ENCODE peak calls at places on chromosomes 12 and 14, in four cellular contexts. One of them, this sample, is unnamed.

GRCh38 chr12:78584695-78585094 is 279.9 kb upstream of the SYT1 start:
- DNase-seq in activated CD8-positive, alpha-beta T cell treated with anti-CD3 and anti-CD28 coated beads, Interleukin-2, amount 10 ng/mL, durations not matched to agents 7 days and 5 days: no peak
- DNase-seq in fibroblast of mammary gland: peak; percentile 45
- DNase-seq in AG09309: no peak
- DNase-seq in this sample: no peak

GRCh38 chr14:59464651-59465569 is at the start of gene GPR135:
- DNase-seq in activated CD8-positive, alpha-beta T cell treated with anti-CD3 and anti-CD28 coated beads, Interleukin-2, amount 10 ng/mL, durations not matched to agents 7 days and 5 days: peak; percentile 65
- DNase-seq in fibroblast of mammary gland: peak; percentile 32
- DNase-seq in AG09309: no peak
- DNase-seq in this sample: peak; percentile 31

GRCh38 chr14:100692859-100693558 is 33.7 kb upstream of the DLK1 start:
- DNase-seq in activated CD8-positive, alpha-beta T cell treated with anti-CD3 and anti-CD28 coated beads, Interleukin-2, amount 10 ng/mL, durations not matched to agents 7 days and 5 days: no peak
- DNase-seq in fibroblast of mammary gland: peak; percentile 92
- DNase-seq in AG09309: peak; percentile 61
- DNase-seq in this sample: peak; percentile 94

GRCh38 chr12:101051901-101052550 is 158.0 kb downstream of the SLC5A8 start:
- DNase-seq in activated CD8-positive, alpha-beta T cell treated with anti-CD3 and anti-CD28 coated beads, Interleukin-2, amount 10 ng/mL, durations not matched to agents 7 days and 5 days: no peak
- DNase-seq in fibroblast of mammary gland: peak; percentile 95
- DNase-seq in AG09309: peak; percentile 90
- DNase-seq in this sample: peak; percentile 79

GRCh38 chr12:16606201-16606849 is 363 bp upstream of the LMO3 start:
- DNase-seq in activated CD8-positive, alpha-beta T cell treated with anti-CD3 and anti-CD28 coated beads, Interleukin-2, amount 10 ng/mL, durations not matched to agents 7 days and 5 days: no peak
- DNase-seq in fibroblast of mammary gland: peak; percentile 29
- DNase-seq in AG09309: no peak
- DNase-seq in this sample: peak; percentile 18

GRCh38 chr12:104557488-104558195 is 100.9 kb downstream of the CHST11 start:
- DNase-seq in activated CD8-positive, alpha-beta T cell treated with anti-CD3 and anti-CD28 coated beads, Interleukin-2, amount 10 ng/mL, durations not matched to agents 7 days and 5 days: no peak
- DNase-seq in fibroblast of mammary gland: no peak
- DNase-seq in AG09309: no peak
- DNase-seq in this sample: no peak

GRCh38 chr14:67815573-67816235 is 686 bp downstream of the ZFYVE26 start:
- DNase-seq in activated CD8-positive, alpha-beta T cell treated with anti-CD3 and anti-CD28 coated beads, Interleukin-2, amount 10 ng/mL, durations not matched to agents 7 days and 5 days: no peak
- DNase-seq in fibroblast of mammary gland: peak; percentile 46
- DNase-seq in AG09309: no peak
- DNase-seq in this sample: peak; percentile 55

GRCh38 chr14:64709126-64709525 is 4.9 kb downstream of the PLEKHG3 start:
- DNase-seq in activated CD8-positive, alpha-beta T cell treated with anti-CD3 and anti-CD28 coated beads, Interleukin-2, amount 10 ng/mL, durations not matched to agents 7 days and 5 days: no peak
- DNase-seq in fibroblast of mammary gland: no peak
- DNase-seq in AG09309: no peak
- DNase-seq in this sample: no peak

GRCh38 chr14:75896341-75896740 is 85.5 kb downstream of the TGFB3 start:
- DNase-seq in activated CD8-positive, alpha-beta T cell treated with anti-CD3 and anti-CD28 coated beads, Interleukin-2, amount 10 ng/mL, durations not matched to agents 7 days and 5 days: no peak
- DNase-seq in fibroblast of mammary gland: no peak
- DNase-seq in AG09309: no peak
- DNase-seq in this sample: no peak

GRCh38 chr14:54312166-54312801 is 84.5 kb upstream of the CDKN3 start:
- DNase-seq in activated CD8-positive, alpha-beta T cell treated with anti-CD3 and anti-CD28 coated beads, Interleukin-2, amount 10 ng/mL, durations not matched to agents 7 days and 5 days: no peak
- DNase-seq in fibroblast of mammary gland: peak; percentile 83
- DNase-seq in AG09309: peak; percentile 91
- DNase-seq in this sample: peak; percentile 95

GRCh38 chr14:100825691-100826331 is at the start of gene MEG3:
- DNase-seq in activated CD8-positive, alpha-beta T cell treated with anti-CD3 and anti-CD28 coated beads, Interleukin-2, amount 10 ng/mL, durations not matched to agents 7 days and 5 days: no peak
- DNase-seq in fibroblast of mammary gland: peak; percentile 80
- DNase-seq in AG09309: peak; percentile 52
- DNase-seq in this sample: peak; percentile 6

GRCh38 chr12:57031228-57031670 is 14.9 kb upstream of the TAC3 start:
- DNase-seq in activated CD8-positive, alpha-beta T cell treated with anti-CD3 and anti-CD28 coated beads, Interleukin-2, amount 10 ng/mL, durations not matched to agents 7 days and 5 days: peak; percentile 46
- DNase-seq in fibroblast of mammary gland: no peak
- DNase-seq in AG09309: no peak
- DNase-seq in this sample: peak; percentile 62

GRCh38 chr14:103749452-103749851 is 33.8 kb downstream of the ZFYVE21 start:
- DNase-seq in activated CD8-positive, alpha-beta T cell treated with anti-CD3 and anti-CD28 coated beads, Interleukin-2, amount 10 ng/mL, durations not matched to agents 7 days and 5 days: no peak
- DNase-seq in fibroblast of mammary gland: no peak
- DNase-seq in AG09309: no peak
- DNase-seq in this sample: no peak

GRCh38 chr12:75650989-75651695 is 139.7 kb upstream of the KRR1 start:
- DNase-seq in activated CD8-positive, alpha-beta T cell treated with anti-CD3 and anti-CD28 coated beads, Interleukin-2, amount 10 ng/mL, durations not matched to agents 7 days and 5 days: no peak
- DNase-seq in fibroblast of mammary gland: peak; percentile 54
- DNase-seq in AG09309: no peak
- DNase-seq in this sample: peak; percentile 89

GRCh38 chr12:131454418-131455217 is 256.3 kb upstream of the SFSWAP start:
- DNase-seq in activated CD8-positive, alpha-beta T cell treated with anti-CD3 and anti-CD28 coated beads, Interleukin-2, amount 10 ng/mL, durations not matched to agents 7 days and 5 days: peak; percentile 36
- DNase-seq in fibroblast of mammary gland: peak; percentile 5
- DNase-seq in AG09309: no peak
- DNase-seq in this sample: no peak

GRCh38 chr14:83463500-83464098 is 1929.9 kb upstream of the SEL1L start:
- DNase-seq in activated CD8-positive, alpha-beta T cell treated with anti-CD3 and anti-CD28 coated beads, Interleukin-2, amount 10 ng/mL, durations not matched to agents 7 days and 5 days: peak; percentile 20
- DNase-seq in fibroblast of mammary gland: peak; percentile 62
- DNase-seq in AG09309: no peak
- DNase-seq in this sample: peak; percentile 58

GRCh38 chr14:65940056-65940735 is 527.7 kb downstream of the FUT8 start:
- DNase-seq in activated CD8-positive, alpha-beta T cell treated with anti-CD3 and anti-CD28 coated beads, Interleukin-2, amount 10 ng/mL, durations not matched to agents 7 days and 5 days: peak; percentile 50
- DNase-seq in fibroblast of mammary gland: no peak
- DNase-seq in AG09309: no peak
- DNase-seq in this sample: no peak

GRCh38 chr12:127678945-127679344 is 588.0 kb upstream of the TMEM132C start:
- DNase-seq in activated CD8-positive, alpha-beta T cell treated with anti-CD3 and anti-CD28 coated beads, Interleukin-2, amount 10 ng/mL, durations not matched to agents 7 days and 5 days: no peak
- DNase-seq in fibroblast of mammary gland: no peak
- DNase-seq in AG09309: no peak
- DNase-seq in this sample: no peak

GRCh38 chr12:40145896-40146295 is 40.0 kb upstream of the SLC2A13 start:
- DNase-seq in activated CD8-positive, alpha-beta T cell treated with anti-CD3 and anti-CD28 coated beads, Interleukin-2, amount 10 ng/mL, durations not matched to agents 7 days and 5 days: no peak
- DNase-seq in fibroblast of mammary gland: no peak
- DNase-seq in AG09309: no peak
- DNase-seq in this sample: no peak

GRCh38 chr12:67747869-67748760 is 99.6 kb downstream of the DYRK2 start:
- DNase-seq in activated CD8-positive, alpha-beta T cell treated with anti-CD3 and anti-CD28 coated beads, Interleukin-2, amount 10 ng/mL, durations not matched to agents 7 days and 5 days: no peak
- DNase-seq in fibroblast of mammary gland: peak; percentile 64
- DNase-seq in AG09309: no peak
- DNase-seq in this sample: peak; percentile 57

GRCh38 chr12:123961585-123961984 is 11.0 kb downstream of the CCDC92 start:
- DNase-seq in activated CD8-positive, alpha-beta T cell treated with anti-CD3 and anti-CD28 coated beads, Interleukin-2, amount 10 ng/mL, durations not matched to agents 7 days and 5 days: no peak
- DNase-seq in fibroblast of mammary gland: no peak
- DNase-seq in AG09309: no peak
- DNase-seq in this sample: no peak

GRCh38 chr12:57212701-57213067 is 3.9 kb upstream of the NXPH4 start:
- DNase-seq in activated CD8-positive, alpha-beta T cell treated with anti-CD3 and anti-CD28 coated beads, Interleukin-2, amount 10 ng/mL, durations not matched to agents 7 days and 5 days: no peak
- DNase-seq in fibroblast of mammary gland: no peak
- DNase-seq in AG09309: no peak
- DNase-seq in this sample: no peak

GRCh38 chr14:104334812-104335161 is 196.4 kb downstream of the KIF26A start:
- DNase-seq in activated CD8-positive, alpha-beta T cell treated with anti-CD3 and anti-CD28 coated beads, Interleukin-2, amount 10 ng/mL, durations not matched to agents 7 days and 5 days: no peak
- DNase-seq in fibroblast of mammary gland: no peak
- DNase-seq in AG09309: no peak
- DNase-seq in this sample: no peak

GRCh38 chr14:68391292-68392014 is 401.4 kb downstream of the ZFP36L1 start:
- DNase-seq in activated CD8-positive, alpha-beta T cell treated with anti-CD3 and anti-CD28 coated beads, Interleukin-2, amount 10 ng/mL, durations not matched to agents 7 days and 5 days: no peak
- DNase-seq in fibroblast of mammary gland: peak; percentile 70
- DNase-seq in AG09309: no peak
- DNase-seq in this sample: no peak

GRCh38 chr14:68269136-68269535 is 449.6 kb downstream of the RAD51B start:
- DNase-seq in activated CD8-positive, alpha-beta T cell treated with anti-CD3 and anti-CD28 coated beads, Interleukin-2, amount 10 ng/mL, durations not matched to agents 7 days and 5 days: no peak
- DNase-seq in fibroblast of mammary gland: no peak
- DNase-seq in AG09309: no peak
- DNase-seq in this sample: no peak

GRCh38 chr12:99983721-99984258 is 946 bp downstream of the ANKS1B start:
- DNase-seq in activated CD8-positive, alpha-beta T cell treated with anti-CD3 and anti-CD28 coated beads, Interleukin-2, amount 10 ng/mL, durations not matched to agents 7 days and 5 days: no peak
- DNase-seq in fibroblast of mammary gland: no peak
- DNase-seq in AG09309: no peak
- DNase-seq in this sample: no peak

GRCh38 chr12:66775941-66776340 is 97.1 kb upstream of the GRIP1 start:
- DNase-seq in activated CD8-positive, alpha-beta T cell treated with anti-CD3 and anti-CD28 coated beads, Interleukin-2, amount 10 ng/mL, durations not matched to agents 7 days and 5 days: no peak
- DNase-seq in fibroblast of mammary gland: no peak
- DNase-seq in AG09309: no peak
- DNase-seq in this sample: peak; percentile 15

GRCh38 chr14:95683793-95684192 is 2.4 kb upstream of the TCL1B start:
- DNase-seq in activated CD8-positive, alpha-beta T cell treated with anti-CD3 and anti-CD28 coated beads, Interleukin-2, amount 10 ng/mL, durations not matched to agents 7 days and 5 days: no peak
- DNase-seq in fibroblast of mammary gland: peak; percentile 15
- DNase-seq in AG09309: no peak
- DNase-seq in this sample: no peak

GRCh38 chr14:105151838-105152793 is 16.5 kb downstream of the JAG2 start:
- DNase-seq in activated CD8-positive, alpha-beta T cell treated with anti-CD3 and anti-CD28 coated beads, Interleukin-2, amount 10 ng/mL, durations not matched to agents 7 days and 5 days: no peak
- DNase-seq in fibroblast of mammary gland: no peak
- DNase-seq in AG09309: no peak
- DNase-seq in this sample: no peak

GRCh38 chr12:79886917-79887519 is 47.9 kb downstream of the PPP1R12A start:
- DNase-seq in activated CD8-positive, alpha-beta T cell treated with anti-CD3 and anti-CD28 coated beads, Interleukin-2, amount 10 ng/mL, durations not matched to agents 7 days and 5 days: no peak
- DNase-seq in fibroblast of mammary gland: peak; percentile 74
- DNase-seq in AG09309: peak; percentile 23
- DNase-seq in this sample: peak; percentile 45

GRCh38 chr12:51970904-51971646 is 19.6 kb downstream of the ACVR1B start:
- DNase-seq in activated CD8-positive, alpha-beta T cell treated with anti-CD3 and anti-CD28 coated beads, Interleukin-2, amount 10 ng/mL, durations not matched to agents 7 days and 5 days: peak; percentile 71
- DNase-seq in fibroblast of mammary gland: peak; percentile 31
- DNase-seq in AG09309: no peak
- DNase-seq in this sample: peak; percentile 92

GRCh38 chr14:29937116-29937515 is 9.5 kb upstream of the PRKD1 start:
- DNase-seq in activated CD8-positive, alpha-beta T cell treated with anti-CD3 and anti-CD28 coated beads, Interleukin-2, amount 10 ng/mL, durations not matched to agents 7 days and 5 days: no peak
- DNase-seq in fibroblast of mammary gland: peak; percentile 61
- DNase-seq in AG09309: no peak
- DNase-seq in this sample: peak; percentile 48

GRCh38 chr12:3700861-3701260 is 52.0 kb downstream of the CRACR2A start:
- DNase-seq in activated CD8-positive, alpha-beta T cell treated with anti-CD3 and anti-CD28 coated beads, Interleukin-2, amount 10 ng/mL, durations not matched to agents 7 days and 5 days: no peak
- DNase-seq in fibroblast of mammary gland: peak; percentile 76
- DNase-seq in AG09309: no peak
- DNase-seq in this sample: no peak

This sample was measured in foreskin keratinocyte.